ENCODE peak calls at places on chromosomes 7 and 10, in four cellular contexts. D, I, U and G are unnamed samples.

GRCh38 chr7:80415114-80415513 is 96.8 kb downstream of the GNAT3 start:
- DNase-seq in D (no peak), I (no peak), U (no peak), G (no peak)

GRCh38 chr7:134444198-134444960 is 14.5 kb downstream of the AKR1B1 start:
- DNase-seq in D (peak), I (no peak), U (no peak), G (no peak)

GRCh38 chr10:21888959-21889358 is 114.6 kb downstream of the DNAJC1 start:
- DNase-seq in D (no peak), I (no peak), U (no peak), G (no peak)

GRCh38 chr7:70133291-70133690 is 535.0 kb downstream of the AUTS2 start:
- DNase-seq in D (no peak), I (no peak), U (no peak), G (no peak)

GRCh38 chr7:105015631-105015965 is 1.6 kb downstream of the KMT2E start:
- DNase-seq in D (no peak), I (peak), U (no peak), G (peak)

GRCh38 chr10:78004215-78005026 is 24.9 kb downstream of the POLR3A start:
- DNase-seq in D (no peak), I (no peak), U (no peak), G (peak)

GRCh38 chr7:118734541-118734940 is 510.0 kb downstream of the ANKRD7 start:
- DNase-seq in D (peak), I (no peak), U (no peak), G (no peak)

GRCh38 chr7:84070770-84071169 is 123.8 kb downstream of the SEMA3A start:
- DNase-seq in D (peak), I (no peak), U (no peak), G (peak)

GRCh38 chr7:11831383-11831726 is 643 bp downstream of the THSD7A start:
- DNase-seq in D (no peak), I (no peak), U (peak), G (peak)

GRCh38 chr7:156751319-156751718 is 110.7 kb downstream of the RNF32 start:
- DNase-seq in D (peak), I (no peak), U (peak), G (no peak)

GRCh38 chr10:105950410-105950809 is 1214.1 kb downstream of the SORCS1 start:
- DNase-seq in D (peak), I (no peak), U (peak), G (peak)

GRCh38 chr10:62130948-62131347 is 137.7 kb downstream of the RTKN2 start:
- DNase-seq in D (peak), I (no peak), U (peak), G (no peak)

GRCh38 chr10:71268247-71268691 is 50.8 kb upstream of the SLC29A3 start:
- DNase-seq in D (peak), I (no peak), U (peak), G (no peak)

GRCh38 chr10:129328531-129328930 is 138.5 kb upstream of the MGMT start:
- DNase-seq in D (peak), I (no peak), U (peak), G (no peak)

GRCh38 chr10:63603709-63604445 is 82.7 kb downstream of the REEP3 start:
- DNase-seq in D (peak), I (no peak), U (peak), G (peak)

GRCh38 chr10:89163265-89163995 is 43.7 kb downstream of the CH25H start:
- DNase-seq in D (peak), I (no peak), U (peak), G (no peak)

GRCh38 chr7:149620961-149621360 is 123.4 kb upstream of the ZNF746 start:
- DNase-seq in D (no peak), I (no peak), U (no peak), G (no peak)

GRCh38 chr7:157813053-157813452 is 476.2 kb downstream of the DNAJB6 start:
- DNase-seq in D (no peak), I (no peak), U (no peak), G (no peak)

GRCh38 chr7:127264219-127264618 is 11.5 kb upstream of the GRM8 start:
- DNase-seq in D (no peak), I (no peak), U (no peak), G (no peak)

GRCh38 chr10:124348801-124349200 is 69.9 kb downstream of the OAT start:
- DNase-seq in D (no peak), I (no peak), U (no peak), G (no peak)

GRCh38 chr7:144759653-144760052 is 76.2 kb downstream of the TPK1 start:
- DNase-seq in D (no peak), I (no peak), U (no peak), G (no peak)

GRCh38 chr10:123391275-123392028 is 237.2 kb downstream of the BUB3 start:
- DNase-seq in D (no peak), I (no peak), U (no peak), G (peak)

GRCh38 chr10:98055875-98056516 is 25.6 kb upstream of the CRTAC1 start:
- DNase-seq in D (no peak), I (no peak), U (peak), G (no peak)

GRCh38 chr10:70575486-70575873 is 27.1 kb downstream of the PRF1 start:
- DNase-seq in D (no peak), I (no peak), U (no peak), G (no peak)

GRCh38 chr7:27161214-27161720 is 4.1 kb downstream of the HOXA9 start:
- DNase-seq in D (no peak), I (no peak), U (no peak), G (no peak)

GRCh38 chr10:118047363-118047719 is 600 bp upstream of the RAB11FIP2 start:
- DNase-seq in D (no peak), I (no peak), U (no peak), G (no peak)